ENCODE peak calls at places on chromosomes 5 and 9, in ten cellular contexts. E is stomach, U is ovary, S is tibial nerve, W is HepG2, B is A549, L is transverse colon, T is sigmoid colon, R is H1, Q is GM12878. Y is an unnamed sample.

GRCh38 chr5:159510282-159510681 is 180.0 kb upstream of the IL12B start:
- DNase-seq in E (no peak), U (peak; percentile 31), S (no peak), W (peak; percentile 3), B (peak; percentile 42), L (peak; percentile 31), T (no peak), R (peak; percentile 53), Q (no peak), Y (peak; percentile 19)

GRCh38 chr9:121261107-121261460 is 6.9 kb upstream of the GSN start:
- DNase-seq in E (no peak), U (no peak), S (no peak), W (no peak), B (no peak), L (no peak), T (peak; percentile 72), R (no peak), Q (no peak), Y (no peak)

GRCh38 chr5:33228149-33228548 is 212.6 kb upstream of the TARS1 start:
- DNase-seq in E (no peak), U (no peak), S (no peak), W (no peak), B (no peak), L (no peak), T (no peak), R (no peak), Q (no peak), Y (no peak)

GRCh38 chr5:539469-540214 is 15.4 kb upstream of the SLC9A3 start:
- DNase-seq in E (no peak), U (peak; percentile 5), S (no peak), W (no peak), B (no peak), L (peak; percentile 1), T (peak; percentile 20), R (no peak), Q (no peak), Y (peak; percentile 61)

GRCh38 chr9:134461436-134461982 is 135.3 kb downstream of the RXRA start:
- DNase-seq in E (no peak), U (no peak), S (no peak), W (no peak), B (no peak), L (no peak), T (no peak), R (no peak), Q (no peak), Y (no peak)

GRCh38 chr5:115671939-115672338 is 46.1 kb upstream of the TMED7 start:
- DNase-seq in E (no peak), U (no peak), S (no peak), W (no peak), B (no peak), L (no peak), T (no peak), R (no peak), Q (no peak), Y (no peak)

GRCh38 chr5:43422143-43422542 is 10.0 kb upstream of the CCL28 start:
- DNase-seq in E (peak; percentile 63), U (no peak), S (no peak), W (peak; percentile 62), B (no peak), L (peak; percentile 55), T (no peak), R (no peak), Q (no peak), Y (peak; percentile 32)

GRCh38 chr9:95463145-95464060 is 53.4 kb downstream of the PTCH1 start:
- DNase-seq in E (no peak), U (no peak), S (no peak), W (no peak), B (no peak), L (no peak), T (no peak), R (no peak), Q (no peak), Y (no peak)

GRCh38 chr5:139820130-139820529 is 24.5 kb downstream of the PSD2 start:
- DNase-seq in E (no peak), U (no peak), S (no peak), W (no peak), B (no peak), L (no peak), T (peak; percentile 33), R (no peak), Q (no peak), Y (no peak)

GRCh38 chr5:446864-447263 is 3.9 kb downstream of the EXOC3 start:
- DNase-seq in E (no peak), U (peak; percentile 10), S (no peak), W (peak; percentile 42), B (peak; percentile 60), L (peak; percentile 5), T (peak; percentile 46), R (no peak), Q (no peak), Y (no peak)

GRCh38 chr9:73911814-73912213 is 585.3 kb upstream of the RORB start:
- DNase-seq in E (no peak), U (no peak), S (no peak), W (no peak), B (no peak), L (no peak), T (no peak), R (no peak), Q (no peak), Y (no peak)

GRCh38 chr9:133261753-133262120 is 13.3 kb downstream of the ABO start:
- DNase-seq in E (no peak), U (no peak), S (no peak), W (no peak), B (no peak), L (no peak), T (peak; percentile 5), R (no peak), Q (no peak), Y (no peak)

GRCh38 chr5:164358531-164359259 is 853.3 kb downstream of the MAT2B start:
- DNase-seq in E (no peak), U (no peak), S (no peak), W (no peak), B (no peak), L (no peak), T (no peak), R (no peak), Q (no peak), Y (no peak)

GRCh38 chr9:118522093-118523028 is 818.2 kb downstream of the TLR4 start:
- DNase-seq in E (no peak), U (no peak), S (no peak), W (peak; percentile 8), B (peak; percentile 56), L (peak; percentile 13), T (no peak), R (peak; percentile 78), Q (peak; percentile 34), Y (no peak)

GRCh38 chr5:17069995-17070405 is 133.9 kb upstream of the MYO10 start:
- DNase-seq in E (peak; percentile 70), U (peak; percentile 46), S (no peak), W (no peak), B (peak; percentile 90), L (peak; percentile 74), T (no peak), R (no peak), Q (no peak), Y (no peak)

GRCh38 chr5:142515036-142515435 is 170.9 kb downstream of the FGF1 start:
- DNase-seq in E (no peak), U (no peak), S (no peak), W (no peak), B (no peak), L (no peak), T (no peak), R (no peak), Q (no peak), Y (no peak)

GRCh38 chr9:76023715-76024195 is 133.3 kb downstream of the PCSK5 start:
- DNase-seq in E (no peak), U (no peak), S (no peak), W (peak; percentile 82), B (no peak), L (no peak), T (no peak), R (no peak), Q (no peak), Y (no peak)

GRCh38 chr5:34474573-34475021 is 181.5 kb upstream of the RAI14 start:
- DNase-seq in E (no peak), U (no peak), S (no peak), W (peak; percentile 40), B (peak; percentile 70), L (no peak), T (no peak), R (no peak), Q (no peak), Y (no peak)

DNA sequence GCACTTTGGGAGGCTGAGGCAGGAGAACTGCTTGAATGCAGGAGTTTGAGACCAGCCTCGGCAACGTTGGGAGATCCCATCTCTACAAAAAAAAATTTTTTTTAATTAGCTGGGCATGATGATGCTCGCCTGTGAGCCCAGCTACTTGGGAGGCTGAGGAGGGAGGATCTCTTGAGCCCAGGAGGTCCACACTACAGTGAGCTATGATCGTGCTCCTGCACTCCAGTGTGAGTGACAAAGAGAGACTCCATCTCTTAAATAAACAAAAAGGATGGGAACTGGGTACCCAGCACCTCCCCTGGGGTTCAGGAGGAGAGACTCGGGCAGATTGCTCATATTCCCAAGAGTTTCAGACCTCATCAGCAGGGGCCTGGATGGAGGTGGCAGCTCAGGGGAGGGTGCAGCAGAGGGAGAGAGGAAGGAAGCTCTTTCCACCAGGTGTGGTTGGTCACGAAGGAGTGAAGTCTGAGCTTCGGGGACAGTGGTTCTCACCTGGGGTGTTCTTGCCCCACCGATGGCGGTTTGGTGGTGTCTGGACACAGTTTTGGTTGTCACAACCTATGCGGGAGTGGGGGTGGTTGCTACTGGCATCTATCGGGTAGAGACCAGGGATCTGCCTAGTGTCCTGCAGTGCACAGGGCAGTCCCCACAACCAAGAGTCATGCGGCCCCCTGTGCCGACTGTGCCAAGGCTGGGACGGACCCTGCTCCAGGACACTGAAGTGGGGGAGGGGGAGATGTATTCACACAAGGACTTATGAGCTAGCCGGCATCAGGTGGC is 72.7 kb downstream of the ANKRD33B start:
- DNase-seq in E (no peak), U (no peak), S (no peak), W (no peak), B (no peak), L (no peak), T (no peak), R (no peak), Q (no peak), Y (no peak)
- TF ChIP-seq EP300 in E (no peak), U (no peak), S (no peak), W (no peak), B (no peak), L (no peak), T (no peak), R (no peak), Q (peak; percentile 44), Y (no peak)

GRCh38 chr5:174384509-174384947 is 339.0 kb downstream of the NSG2 start:
- DNase-seq in E (no peak), U (no peak), S (no peak), W (no peak), B (no peak), L (peak; percentile 8), T (no peak), R (no peak), Q (no peak), Y (no peak)
- TF ChIP-seq EP300 in E (no peak), U (no peak), S (no peak), W (no peak), B (no peak), L (no peak), T (peak; percentile 6), R (no peak), Q (no peak), Y (no peak)

GRCh38 chr9:114478459-114478858 is 26.8 kb downstream of the WHRN start:
- DNase-seq in E (no peak), U (no peak), S (no peak), W (no peak), B (no peak), L (no peak), T (no peak), R (no peak), Q (no peak), Y (peak; percentile 66)
- TF ChIP-seq EP300 in E (no peak), U (no peak), S (no peak), W (no peak), B (no peak), L (no peak), T (no peak), R (no peak), Q (no peak), Y (no peak)

GRCh38 chr5:37804401-37804800 is 35.4 kb downstream of the GDNF start:
- DNase-seq in E (no peak), U (no peak), S (no peak), W (no peak), B (no peak), L (no peak), T (no peak), R (no peak), Q (no peak), Y (no peak)
- TF ChIP-seq EP300 in E (no peak), U (no peak), S (no peak), W (no peak), B (no peak), L (no peak), T (no peak), R (no peak), Q (no peak), Y (no peak)

Y was measured in upper lobe of left lung.